ENCODE peak calls at places on chromosomes 12 and 14, in nine cellular contexts. Z is NT2/D1; T is heart right ventricle; K is kidney; G is uterus; X is CD4-positive, alpha-beta memory T cell; A is astrocyte; M is CD4-positive, CD25-positive, alpha-beta regulatory T cell; P is HCT116. R is an unnamed sample.
A peak's percentile ranks its signal among the peaks of the same experiment; 100 is the strongest.

GRCh38 chr12:104182621-104183378 is 32.8 kb upstream of the TXNRD1 start:
- DNase-seq in Z (no peak), T (no peak), K (no peak), G (no peak), X (no peak), A (peak; percentile 66), M (no peak), P (no peak), R (no peak)

GRCh38 chr14:23346693-23347405 is 5.8 kb downstream of the SLC22A17 start:
- DNase-seq in Z (no peak), T (no peak), K (no peak), G (no peak), X (no peak), A (no peak), M (no peak), P (no peak), R (no peak)

GRCh38 chr14:69891422-69891821 is 12.2 kb downstream of the SMOC1 start:
- DNase-seq in Z (no peak), T (no peak), K (no peak), G (no peak), X (no peak), A (no peak), M (no peak), P (no peak), R (no peak)

GRCh38 chr14:68217891-68218290 is 398.3 kb downstream of the RAD51B start:
- DNase-seq in Z (no peak), T (no peak), K (no peak), G (no peak), X (no peak), A (no peak), M (no peak), P (no peak), R (no peak)

GRCh38 chr14:96445844-96446710 is 54.1 kb downstream of the AK7 start:
- DNase-seq in Z (no peak), T (no peak), K (no peak), G (no peak), X (no peak), A (no peak), M (no peak), P (no peak), R (no peak)

GRCh38 chr12:88566430-88566829 is 13.8 kb downstream of the KITLG start:
- DNase-seq in Z (no peak), T (no peak), K (no peak), G (no peak), X (no peak), A (peak; percentile 81), M (no peak), P (no peak), R (no peak)

GRCh38 chr12:11704094-11704493 is 54.6 kb downstream of the ETV6 start:
- DNase-seq in Z (no peak), T (no peak), K (no peak), G (no peak), X (no peak), A (no peak), M (no peak), P (no peak), R (no peak)

GRCh38 chr12:96233941-96234461 is 39.8 kb downstream of the ELK3 start:
- DNase-seq in Z (no peak), T (peak; percentile 92), K (no peak), G (peak; percentile 99), X (no peak), A (peak; percentile 97), M (no peak), P (no peak), R (no peak)

GRCh38 chr12:79659961-79660431 is 30.8 kb downstream of the PAWR start:
- DNase-seq in Z (no peak), T (no peak), K (no peak), G (no peak), X (no peak), A (no peak), M (no peak), P (no peak), R (peak; percentile 20)

GRCh38 chr14:92049781-92050180 is 9.9 kb upstream of the TRIP11 start:
- DNase-seq in Z (no peak), T (no peak), K (no peak), G (no peak), X (no peak), A (no peak), M (no peak), P (no peak), R (no peak)

GRCh38 chr14:22071001-22071400 is 397.4 kb upstream of the OR4E1 start:
- DNase-seq in Z (no peak), T (no peak), K (no peak), G (no peak), X (peak; percentile 60), A (no peak), M (peak; percentile 18), P (no peak), R (no peak)

GRCh38 chr14:96938946-96939345 is 141.8 kb downstream of the VRK1 start:
- DNase-seq in Z (no peak), T (no peak), K (no peak), G (no peak), X (no peak), A (no peak), M (no peak), P (no peak), R (no peak)

GRCh38 chr14:104782086-104782822 is 13.3 kb downstream of the AKT1 start:
- DNase-seq in Z (no peak), T (no peak), K (no peak), G (no peak), X (no peak), A (no peak), M (no peak), P (no peak), R (no peak)

GRCh38 chr14:32366256-32366655 is 37.2 kb downstream of the AKAP6 start:
- DNase-seq in Z (no peak), T (no peak), K (no peak), G (no peak), X (no peak), A (peak; percentile 59), M (no peak), P (no peak), R (peak; percentile 72)

GRCh38 chr12:1307796-1308195 is 286.6 kb downstream of the FBXL14 start:
- DNase-seq in Z (no peak), T (no peak), K (no peak), G (no peak), X (no peak), A (no peak), M (no peak), P (no peak), R (no peak)

GRCh38 chr12:11812558-11813421 is 163.3 kb downstream of the ETV6 start:
- DNase-seq in Z (peak; percentile 73), T (peak; percentile 53), K (peak; percentile 76), G (no peak), X (no peak), A (no peak), M (no peak), P (no peak), R (peak; percentile 69)

DNA sequence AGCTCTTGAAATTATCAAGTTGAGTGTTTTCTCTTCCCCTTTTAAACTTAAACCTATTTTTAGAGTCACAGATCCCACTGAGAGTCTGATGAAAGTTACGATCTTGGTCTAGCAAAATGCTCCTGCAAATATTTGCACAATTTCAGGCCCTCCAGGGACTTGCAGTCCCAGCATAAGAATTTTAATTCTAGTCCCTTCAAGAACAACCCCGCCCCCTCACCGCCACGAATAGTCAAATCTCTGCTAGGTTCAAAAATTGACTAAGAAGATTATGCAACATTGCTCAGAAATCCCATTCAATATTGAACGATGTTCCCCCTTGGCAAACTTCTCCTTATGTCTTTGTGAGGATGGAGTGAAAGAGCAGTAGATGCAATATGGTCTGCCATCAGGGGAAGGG is 127.4 kb upstream of the CCDC175 start:
- DNase-seq in Z (no peak), T (no peak), K (no peak), G (no peak), X (no peak), A (no peak), M (no peak), P (no peak), R (no peak)
- H3K4me3 ChIP-seq in Z (no peak overlapping the region), T (no peak overlapping the region), K (no peak overlapping the region), G (no peak overlapping the region), X (no peak overlapping the region), A (no peak overlapping the region), M (no peak overlapping the region), P (no peak overlapping the region), R (no peak overlapping the region)

GRCh38 chr12:6376079-6376941 is 947 bp upstream of the SCNN1A start:
- DNase-seq in Z (peak; percentile 91), T (no peak), K (peak; percentile 96), G (peak; percentile 83), X (peak; percentile 3), A (peak; percentile 59), M (no peak), P (no peak), R (peak; percentile 72)

GRCh38 chr12:6373022-6373787 is 2.2 kb downstream of the SCNN1A start:
- DNase-seq in Z (no peak), T (no peak), K (no peak), G (no peak), X (no peak), A (no peak), M (no peak), P (peak; percentile 65), R (no peak)

GRCh38 chr12:6375269-6376078 is at the start of gene SCNN1A:
- DNase-seq in Z (peak; percentile 77), T (no peak), K (peak; percentile 95), G (peak; percentile 30), X (no peak), A (no peak), M (no peak), P (no peak), R (no peak)

GRCh38 chr12:6374028-6374780 is 1.2 kb downstream of the SCNN1A start:
- DNase-seq in Z (no peak), T (no peak), K (peak; percentile 72), G (no peak), X (no peak), A (no peak), M (no peak), P (no peak), R (no peak)

DNA sequence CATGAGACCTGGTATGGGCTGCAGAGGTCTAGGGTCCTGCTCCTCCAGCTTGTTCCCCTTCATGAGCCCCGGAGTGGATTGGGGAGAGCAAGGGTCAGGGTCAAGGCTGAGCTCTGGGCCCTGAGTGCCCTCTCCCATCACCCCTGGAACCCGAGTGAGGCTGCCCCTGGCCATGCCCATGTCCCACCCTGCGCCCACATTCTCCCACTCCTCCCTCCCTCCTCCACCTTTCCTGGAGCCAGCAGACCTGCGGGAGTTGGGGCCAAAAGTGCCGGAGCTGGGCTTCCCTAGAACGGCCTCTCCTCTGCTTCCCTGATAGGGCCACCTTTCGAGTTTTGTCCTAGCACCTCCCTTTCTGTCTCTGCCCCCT is 597 bp downstream of the SCNN1A start:
- DNase-seq in Z (no peak), T (no peak), K (peak; percentile 75), G (no peak), X (no peak), A (no peak), M (no peak), P (no peak), R (peak; percentile 45)
- H3K4me1 ChIP-seq in Z (peaks cover 50% of the 10 kb centered on the region), T (peaks cover 10% of the 10 kb centered on the region), K (peaks cover 39% of the 10 kb centered on the region), G (peaks cover 17% of the 10 kb centered on the region), X (peaks cover 29% of the 10 kb centered on the region), A (peaks cover 47% of the 10 kb centered on the region), M (no peaks in the 10 kb centered on the region), P (peaks cover 80% of the 10 kb centered on the region), R (peaks cover 53% of the 10 kb centered on the region)

GRCh38 chr12:2513141-2514037 is 281.4 kb upstream of the FKBP4 start:
- DNase-seq in Z (no peak), T (no peak), K (no peak), G (no peak), X (no peak), A (no peak), M (no peak), P (no peak), R (no peak)
- H3K36me3 ChIP-seq in Z (no peaks in the 10 kb centered on the region), T (no peaks in the 10 kb centered on the region), K (no peaks in the 10 kb centered on the region), G (no peaks in the 10 kb centered on the region), X (no peaks in the 10 kb centered on the region), A (no peaks in the 10 kb centered on the region), M (no peaks in the 10 kb centered on the region), P (no peaks in the 10 kb centered on the region), R (peaks cover 4% of the 10 kb centered on the region)

GRCh38 chr14:76947078-76947837 is 81.2 kb downstream of the IRF2BPL start:
- DNase-seq in Z (peak; percentile 89), T (peak; percentile 93), K (peak; percentile 98), G (peak; percentile 85), X (peak; percentile 72), A (peak; percentile 90), M (peak; percentile 58), P (peak; percentile 87), R (peak; percentile 91)
- H3K4me3 ChIP-seq in Z (peak overlapping the region; percentile 16), T (peak overlapping the region; percentile 15), K (no peak overlapping the region), G (no peak overlapping the region), X (no peak overlapping the region), A (peak overlapping the region; percentile 27), M (no peak overlapping the region), P (no peak overlapping the region), R (peak overlapping the region; percentile 8)

R was measured in SJSA1.